ENCODE peak calls at places on chromosomes 6 and 20, in four cellular contexts. Q is K562, S is HEK293T, P is HepG2. U is an unnamed sample.

GRCh38 chr6:146770965-146771735 is 172.4 kb downstream of the ADGB start:
- DNase-seq in Q (peak), S (no peak), P (no peak), U (no peak)

GRCh38 chr20:33843854-33844253 is 32.7 kb downstream of the CHMP4B start:
- DNase-seq in Q (no peak), S (no peak), P (no peak), U (no peak)

GRCh38 chr6:114611696-114612095 is 268.9 kb upstream of the HS3ST5 start:
- DNase-seq in Q (no peak), S (no peak), P (no peak), U (no peak)

GRCh38 chr6:136719280-136720044 is 72.8 kb downstream of the MAP3K5 start:
- DNase-seq in Q (no peak), S (no peak), P (no peak), U (peak)

GRCh38 chr6:139932671-139933070 is 558.2 kb upstream of the CITED2 start:
- DNase-seq in Q (no peak), S (no peak), P (no peak), U (no peak)

GRCh38 chr20:37518059-37518458 is 3.0 kb upstream of the NNAT start:
- DNase-seq in Q (no peak), S (no peak), P (no peak), U (no peak)

GRCh38 chr20:34579936-34580587 is 21.5 kb downstream of the MAP1LC3A start:
- DNase-seq in Q (no peak), S (no peak), P (no peak), U (peak)

GRCh38 chr20:2729251-2729713 is 36.7 kb downstream of the EBF4 start:
- DNase-seq in Q (no peak), S (no peak), P (no peak), U (no peak)

GRCh38 chr6:6803180-6803978 is 214.9 kb downstream of the LY86 start:
- DNase-seq in Q (no peak), S (no peak), P (no peak), U (no peak)

GRCh38 chr6:16276991-16277981 is 38.9 kb downstream of the GMPR start:
- DNase-seq in Q (peak), S (peak), P (peak), U (no peak)

GRCh38 chr20:1811621-1812498 is 83.3 kb upstream of the SIRPA start:
- DNase-seq in Q (no peak), S (no peak), P (peak), U (no peak)

GRCh38 chr20:17758512-17758911 is 58.7 kb downstream of the BANF2 start:
- DNase-seq in Q (no peak), S (no peak), P (no peak), U (no peak)

GRCh38 chr6:4647414-4648365 is 128.5 kb upstream of the CDYL start:
- DNase-seq in Q (peak), S (peak), P (peak), U (no peak)

GRCh38 chr6:105382918-105383317 is 20.0 kb downstream of the PREP start:
- DNase-seq in Q (no peak), S (no peak), P (no peak), U (no peak)

GRCh38 chr6:34663371-34663770 is 33.2 kb downstream of the ILRUN start:
- DNase-seq in Q (no peak), S (no peak), P (no peak), U (no peak)

GRCh38 chr6:34661379-34661778 is 35.2 kb downstream of the ILRUN start:
- DNase-seq in Q (no peak), S (no peak), P (no peak), U (no peak)

GRCh38 chr6:34663887-34664269 is 32.7 kb downstream of the ILRUN start:
- DNase-seq in Q (no peak), S (no peak), P (no peak), U (no peak)

GRCh38 chr6:34665019-34665418 is 31.5 kb downstream of the ILRUN start:
- DNase-seq in Q (no peak), S (no peak), P (no peak), U (no peak)

DNA sequence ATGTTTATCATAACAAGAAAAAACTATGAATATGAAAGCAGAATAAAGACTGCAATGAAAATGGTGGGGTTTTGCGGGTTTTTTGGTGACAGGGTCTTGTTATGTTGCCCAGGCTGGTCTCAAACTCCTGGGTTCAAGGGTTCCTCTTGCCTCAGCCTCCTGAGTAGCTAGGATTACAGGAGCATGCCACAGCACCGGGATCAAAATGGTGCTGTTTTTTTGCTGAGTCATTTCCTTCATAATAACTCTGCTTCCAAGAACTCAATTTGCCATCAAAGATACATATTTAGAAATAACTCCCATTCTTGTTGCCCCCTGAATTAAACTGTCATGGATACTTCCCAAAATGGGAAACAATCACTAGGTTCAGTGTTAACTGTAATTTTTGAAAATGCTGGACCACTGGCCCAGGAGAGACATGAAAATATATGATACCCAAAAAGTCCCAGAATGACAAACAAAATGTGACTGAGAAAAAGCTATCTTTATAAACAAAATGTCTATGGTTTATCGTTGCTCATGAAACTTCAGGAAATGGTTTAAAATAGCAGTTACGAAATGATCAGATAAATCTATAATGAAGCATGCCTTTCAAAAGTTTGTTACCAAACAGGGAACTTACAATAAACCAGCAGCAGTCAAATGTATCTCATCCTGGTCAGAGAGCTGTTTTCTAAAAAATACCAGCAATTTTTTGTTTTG is 32.1 kb downstream of the ILRUN start:
- DNase-seq in Q (no peak), S (no peak), P (peak), U (no peak)
- TF ChIP-seq TARDBP in Q (no peak), S (no peak), P (no peak), U (no peak)

GRCh38 chr20:45959126-45959525 is 12.9 kb downstream of the ZNF335 start:
- DNase-seq in Q (no peak), S (no peak), P (no peak), U (no peak)

GRCh38 chr20:45962031-45962755 is 9.8 kb downstream of the ZNF335 start:
- DNase-seq in Q (no peak), S (no peak), P (no peak), U (no peak)

GRCh38 chr20:45957021-45957941 is 14.7 kb downstream of the ZNF335 start:
- DNase-seq in Q (no peak), S (no peak), P (no peak), U (no peak)

GRCh38 chr20:45958593-45958992 is 13.4 kb downstream of the ZNF335 start:
- DNase-seq in Q (no peak), S (no peak), P (no peak), U (no peak)

GRCh38 chr20:45959956-45960630 is 11.9 kb downstream of the ZNF335 start:
- DNase-seq in Q (no peak), S (no peak), P (no peak), U (peak)
- TF ChIP-seq TARDBP in Q (no peak), S (no peak), P (no peak), U (no peak)

GRCh38 chr6:44538131-44538835 is 150.8 kb downstream of the CDC5L start:
- DNase-seq in Q (no peak), S (no peak), P (no peak), U (no peak)

GRCh38 chr6:44542401-44543116 is 155.1 kb downstream of the CDC5L start:
- DNase-seq in Q (no peak), S (no peak), P (no peak), U (no peak)

GRCh38 chr6:44538841-44539240 is 151.3 kb downstream of the CDC5L start:
- DNase-seq in Q (no peak), S (no peak), P (no peak), U (no peak)

GRCh38 chr6:44539701-44540100 is 152.2 kb downstream of the CDC5L start:
- DNase-seq in Q (no peak), S (no peak), P (no peak), U (no peak)

GRCh38 chr6:44540881-44541280 is 153.4 kb downstream of the CDC5L start:
- DNase-seq in Q (no peak), S (no peak), P (no peak), U (no peak)
- TF ChIP-seq TARDBP in Q (no peak), S (no peak), P (no peak), U (no peak)

GRCh38 chr6:159992366-159992765 is 23.5 kb downstream of the IGF2R start:
- DNase-seq in Q (no peak), S (no peak), P (no peak), U (no peak)

GRCh38 chr6:159985296-159985940 is 16.5 kb downstream of the IGF2R start:
- DNase-seq in Q (no peak), S (no peak), P (no peak), U (no peak)

GRCh38 chr6:159989471-159989870 is 20.6 kb downstream of the IGF2R start:
- DNase-seq in Q (no peak), S (no peak), P (no peak), U (no peak)

GRCh38 chr6:159989882-159990480 is 21.1 kb downstream of the IGF2R start:
- DNase-seq in Q (no peak), S (no peak), P (no peak), U (no peak)

DNA sequence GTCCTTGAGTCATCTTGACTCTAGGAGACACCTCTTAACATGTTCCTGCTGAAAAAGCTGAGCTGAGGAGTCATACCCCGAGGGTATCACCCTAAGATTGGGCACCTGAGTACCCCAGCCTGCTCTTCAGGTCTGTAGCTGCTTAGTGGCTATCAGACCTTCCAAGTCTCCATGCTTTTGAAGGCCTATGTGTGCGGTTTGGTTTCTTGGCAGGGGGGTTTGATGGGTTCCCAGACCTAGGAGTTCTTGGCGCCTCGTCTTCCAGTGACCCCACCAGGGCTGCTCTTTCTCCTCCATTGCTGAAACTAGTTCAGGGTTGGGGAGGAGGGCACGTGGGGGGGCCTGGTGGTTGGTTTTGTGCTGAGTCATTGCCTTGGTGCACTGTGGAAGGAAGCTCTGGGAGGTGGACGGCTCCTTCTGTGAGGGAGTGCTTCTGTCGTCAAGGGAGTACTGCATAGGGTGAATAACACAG is 20.1 kb downstream of the IGF2R start:
- DNase-seq in Q (peak), S (no peak), P (no peak), U (no peak)
- TF ChIP-seq TARDBP in Q (no peak), S (no peak), P (no peak), U (no peak)

GRCh38 chr20:13898012-13898612 is 92.3 kb downstream of the SEL1L2 start:
- DNase-seq in Q (no peak), S (peak), P (peak), U (no peak)
- TF ChIP-seq TARDBP in Q (no peak), S (no peak), P (no peak), U (no peak)

GRCh38 chr6:167756594-167756993 is 70.1 kb upstream of the AFDN start:
- DNase-seq in Q (no peak), S (no peak), P (no peak), U (no peak)

GRCh38 chr6:167758309-167759023 is 68.2 kb upstream of the AFDN start:
- DNase-seq in Q (no peak), S (no peak), P (no peak), U (no peak)

GRCh38 chr6:167757291-167757690 is 69.4 kb upstream of the AFDN start:
- DNase-seq in Q (no peak), S (no peak), P (no peak), U (no peak)

GRCh38 chr6:167759206-167759605 is 67.5 kb upstream of the AFDN start:
- DNase-seq in Q (no peak), S (no peak), P (no peak), U (no peak)

DNA sequence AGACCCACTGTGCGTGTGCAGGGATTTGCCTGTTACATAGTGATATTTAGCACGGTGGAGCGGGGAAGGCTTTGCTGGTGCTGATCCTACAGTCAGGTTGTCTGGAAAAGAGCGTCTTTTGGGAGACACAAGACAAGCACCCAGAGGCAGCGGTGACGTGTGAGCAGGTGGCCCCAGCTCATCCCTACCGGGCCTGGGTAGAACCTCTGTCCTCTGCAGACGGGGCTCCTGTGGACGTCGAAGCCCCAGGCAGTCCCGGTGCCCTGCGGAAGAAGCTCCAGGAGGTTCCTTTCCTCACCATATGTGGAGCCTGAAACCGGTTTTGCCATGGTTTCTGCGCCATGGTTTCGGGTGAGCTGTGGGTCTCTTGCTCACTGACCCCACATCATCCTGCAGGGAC is 68.9 kb upstream of the AFDN start:
- DNase-seq in Q (no peak), S (no peak), P (no peak), U (no peak)
- TF ChIP-seq TARDBP in Q (no peak), S (no peak), P (no peak), U (no peak)

U was measured in GM12878.